ENCODE peak calls at places on chromosomes 12 and 14, in four cellular contexts. One of them, this sample, is unnamed. For H3K27me3 and H3K4me1, the result is how much of the 10 kb centered on the place peaks cover.

GRCh38 chr14:23580152-23580926 is 1.7 kb upstream of the JPH4 start:
- DNase-seq in endothelial cell of umbilical vein: no peak
- DNase-seq in GM23338: no peak
- DNase-seq in MM.1S: no peak
- DNase-seq in this sample: peak

GRCh38 chr14:61217516-61217915 is 63.6 kb downstream of the TMEM30B start:
- DNase-seq in MM.1S: no peak
- DNase-seq in GM23338: no peak
- DNase-seq in endothelial cell of umbilical vein: no peak
- DNase-seq in this sample: no peak

GRCh38 chr14:61585598-61586538 is 109.4 kb upstream of the HIF1A start:
- DNase-seq in MM.1S: no peak
- DNase-seq in endothelial cell of umbilical vein: peak
- DNase-seq in GM23338: no peak
- DNase-seq in this sample: peak

GRCh38 chr14:58955294-58955821 is 233.1 kb upstream of the DAAM1 start:
- DNase-seq in MM.1S: no peak
- DNase-seq in GM23338: peak
- DNase-seq in endothelial cell of umbilical vein: no peak
- DNase-seq in this sample: peak

GRCh38 chr14:30298266-30298795 is 260.6 kb upstream of the G2E3 start:
- DNase-seq in MM.1S: no peak
- DNase-seq in endothelial cell of umbilical vein: no peak
- DNase-seq in GM23338: no peak
- DNase-seq in this sample: no peak

GRCh38 chr12:5379737-5380496 is 52.0 kb upstream of the NTF3 start:
- DNase-seq in endothelial cell of umbilical vein: no peak
- DNase-seq in MM.1S: no peak
- DNase-seq in GM23338: no peak
- DNase-seq in this sample: peak

GRCh38 chr12:99498756-99499155 is 148.8 kb upstream of the GARIN6 start:
- DNase-seq in MM.1S: no peak
- DNase-seq in GM23338: peak
- DNase-seq in endothelial cell of umbilical vein: no peak
- DNase-seq in this sample: no peak

GRCh38 chr14:66094001-66094727 is 392.0 kb upstream of the CCDC196 start:
- DNase-seq in MM.1S: no peak
- DNase-seq in endothelial cell of umbilical vein: no peak
- DNase-seq in GM23338: no peak
- DNase-seq in this sample: no peak

GRCh38 chr14:32312010-32312331 is 17.1 kb upstream of the AKAP6 start:
- DNase-seq in endothelial cell of umbilical vein: no peak
- DNase-seq in MM.1S: no peak
- DNase-seq in GM23338: no peak
- DNase-seq in this sample: no peak

GRCh38 chr12:62862259-62862881 is 72.6 kb downstream of the PPM1H start:
- DNase-seq in endothelial cell of umbilical vein: peak
- DNase-seq in GM23338: no peak
- DNase-seq in MM.1S: no peak
- DNase-seq in this sample: no peak

GRCh38 chr12:12172106-12172511 is 94.7 kb downstream of the LRP6 start:
- DNase-seq in GM23338: no peak
- DNase-seq in MM.1S: peak
- DNase-seq in endothelial cell of umbilical vein: peak
- DNase-seq in this sample: peak

GRCh38 chr12:25058012-25058411 is 109.1 kb upstream of the BCAT1 start:
- DNase-seq in MM.1S: no peak
- DNase-seq in endothelial cell of umbilical vein: no peak
- DNase-seq in GM23338: no peak
- DNase-seq in this sample: no peak

GRCh38 chr12:79555006-79555925 is 135.5 kb downstream of the PAWR start:
- DNase-seq in GM23338: peak
- DNase-seq in endothelial cell of umbilical vein: peak
- DNase-seq in MM.1S: no peak
- DNase-seq in this sample: peak

GRCh38 chr12:57487055-57487596 is 742 bp upstream of the MARS1 start:
- DNase-seq in endothelial cell of umbilical vein: no peak
- DNase-seq in GM23338: peak
- DNase-seq in MM.1S: no peak
- DNase-seq in this sample: no peak

GRCh38 chr14:30125322-30125944 is 197.8 kb upstream of the PRKD1 start:
- DNase-seq in MM.1S: no peak
- DNase-seq in endothelial cell of umbilical vein: no peak
- DNase-seq in GM23338: no peak
- DNase-seq in this sample: no peak

GRCh38 chr14:68794856-68795601 is 2.2 kb upstream of the ZFP36L1 start:
- DNase-seq in endothelial cell of umbilical vein: peak
- DNase-seq in MM.1S: peak
- DNase-seq in GM23338: peak
- DNase-seq in this sample: peak

GRCh38 chr14:91418387-91419043 is 895 bp upstream of the CCDC88C start:
- DNase-seq in MM.1S: peak
- DNase-seq in GM23338: peak
- DNase-seq in endothelial cell of umbilical vein: peak
- DNase-seq in this sample: peak

GRCh38 chr14:85528080-85528881 is 1.7 kb upstream of the FLRT2 start:
- DNase-seq in GM23338: peak
- DNase-seq in MM.1S: no peak
- DNase-seq in endothelial cell of umbilical vein: peak
- DNase-seq in this sample: peak

GRCh38 chr12:32535260-32535999 is 136.1 kb downstream of the FGD4 start:
- DNase-seq in MM.1S: peak
- DNase-seq in GM23338: peak
- DNase-seq in endothelial cell of umbilical vein: peak
- DNase-seq in this sample: peak

GRCh38 chr14:65425885-65426284 is 13.4 kb downstream of the FUT8 start:
- DNase-seq in GM23338: no peak
- DNase-seq in endothelial cell of umbilical vein: no peak
- DNase-seq in MM.1S: no peak
- DNase-seq in this sample: no peak

GRCh38 chr12:3598896-3599295 is 107.9 kb downstream of the PRMT8 start:
- DNase-seq in MM.1S: no peak
- DNase-seq in GM23338: no peak
- DNase-seq in endothelial cell of umbilical vein: no peak
- DNase-seq in this sample: no peak

GRCh38 chr12:19546611-19547162 is 107.4 kb downstream of the AEBP2 start:
- DNase-seq in GM23338: no peak
- DNase-seq in endothelial cell of umbilical vein: peak
- DNase-seq in MM.1S: no peak
- DNase-seq in this sample: no peak

GRCh38 chr12:116524964-116525379 is 34.2 kb upstream of the MAP1LC3B2 start:
- DNase-seq in GM23338: peak
- DNase-seq in MM.1S: no peak
- DNase-seq in endothelial cell of umbilical vein: no peak
- DNase-seq in this sample: no peak

GRCh38 chr12:77686760-77687159 is 143.9 kb upstream of the NAV3 start:
- DNase-seq in MM.1S: no peak
- DNase-seq in GM23338: peak
- DNase-seq in endothelial cell of umbilical vein: peak
- DNase-seq in this sample: no peak

GRCh38 chr12:3129301-3130052 is 52.3 kb downstream of the TSPAN9 start:
- DNase-seq in MM.1S: peak
- DNase-seq in endothelial cell of umbilical vein: no peak
- DNase-seq in GM23338: no peak
- DNase-seq in this sample: no peak

GRCh38 chr12:10361084-10361483 is 28.8 kb downstream of the KLRK1 start:
- DNase-seq in MM.1S: no peak
- DNase-seq in GM23338: peak
- DNase-seq in endothelial cell of umbilical vein: no peak
- DNase-seq in this sample: no peak

GRCh38 chr12:10718279-10718821 is 4.8 kb downstream of the YBX3 start:
- DNase-seq in GM23338: peak
- DNase-seq in endothelial cell of umbilical vein: peak
- DNase-seq in MM.1S: no peak
- DNase-seq in this sample: peak

GRCh38 chr14:102540310-102541028 is 30.9 kb upstream of the ANKRD9 start:
- DNase-seq in GM23338: no peak
- DNase-seq in endothelial cell of umbilical vein: no peak
- DNase-seq in MM.1S: no peak
- DNase-seq in this sample: peak

GRCh38 chr12:66813137-66813867 is 134.4 kb upstream of the GRIP1 start:
- DNase-seq in GM23338: no peak
- DNase-seq in MM.1S: peak
- DNase-seq in endothelial cell of umbilical vein: no peak
- DNase-seq in this sample: no peak

GRCh38 chr14:83047436-83047835 is 1513.8 kb upstream of the SEL1L start:
- DNase-seq in GM23338: no peak
- DNase-seq in endothelial cell of umbilical vein: no peak
- DNase-seq in MM.1S: no peak
- DNase-seq in this sample: no peak

GRCh38 chr12:56221233-56221756 is 427 bp downstream of the RNF41 start:
- DNase-seq in GM23338: peak
- DNase-seq in MM.1S: no peak
- DNase-seq in endothelial cell of umbilical vein: peak
- DNase-seq in this sample: peak

GRCh38 chr12:50057000-50057841 is at the start of gene ASIC1:
- DNase-seq in GM23338: peak
- DNase-seq in MM.1S: peak
- DNase-seq in endothelial cell of umbilical vein: peak
- DNase-seq in this sample: peak

GRCh38 chr12:58580095-58580494 is 340.2 kb downstream of the LRIG3 start:
- DNase-seq in GM23338: no peak
- DNase-seq in endothelial cell of umbilical vein: no peak
- DNase-seq in MM.1S: no peak
- DNase-seq in this sample: no peak

GRCh38 chr12:122421263-122421814 is 1.1 kb downstream of the CLIP1 start:
- DNase-seq in endothelial cell of umbilical vein: no peak
- DNase-seq in GM23338: no peak
- DNase-seq in MM.1S: peak
- DNase-seq in this sample: peak

GRCh38 chr12:74985293-74985985 is 224.2 kb downstream of the KCNC2 start:
- DNase-seq in endothelial cell of umbilical vein: no peak
- DNase-seq in GM23338: no peak
- DNase-seq in MM.1S: no peak
- DNase-seq in this sample: no peak

GRCh38 chr12:12398026-12398859 is 41.4 kb downstream of the BORCS5 start:
- DNase-seq in endothelial cell of umbilical vein: peak
- DNase-seq in GM23338: no peak
- DNase-seq in MM.1S: no peak
- DNase-seq in this sample: peak

GRCh38 chr12:3218150-3218845 is 141.1 kb downstream of the TSPAN9 start:
- DNase-seq in endothelial cell of umbilical vein: peak
- DNase-seq in MM.1S: no peak
- DNase-seq in GM23338: no peak
- DNase-seq in this sample: peak

GRCh38 chr14:105894978-105895881 is 368.8 kb downstream of the TMEM121 start:
- DNase-seq in endothelial cell of umbilical vein: no peak
- DNase-seq in GM23338: no peak
- DNase-seq in MM.1S: no peak
- DNase-seq in this sample: no peak

GRCh38 chr14:105891221-105891602 is 364.8 kb downstream of the TMEM121 start:
- DNase-seq in MM.1S: no peak
- DNase-seq in GM23338: no peak
- DNase-seq in endothelial cell of umbilical vein: no peak
- DNase-seq in this sample: no peak

GRCh38 chr14:105891631-105892452 is 365.5 kb downstream of the TMEM121 start:
- DNase-seq in MM.1S: no peak
- DNase-seq in endothelial cell of umbilical vein: no peak
- DNase-seq in GM23338: no peak
- DNase-seq in this sample: no peak

GRCh38 chr14:105897725-105898113 is 371.3 kb downstream of the TMEM121 start:
- DNase-seq in GM23338: no peak
- DNase-seq in MM.1S: no peak
- DNase-seq in endothelial cell of umbilical vein: no peak
- DNase-seq in this sample: no peak

DNA sequence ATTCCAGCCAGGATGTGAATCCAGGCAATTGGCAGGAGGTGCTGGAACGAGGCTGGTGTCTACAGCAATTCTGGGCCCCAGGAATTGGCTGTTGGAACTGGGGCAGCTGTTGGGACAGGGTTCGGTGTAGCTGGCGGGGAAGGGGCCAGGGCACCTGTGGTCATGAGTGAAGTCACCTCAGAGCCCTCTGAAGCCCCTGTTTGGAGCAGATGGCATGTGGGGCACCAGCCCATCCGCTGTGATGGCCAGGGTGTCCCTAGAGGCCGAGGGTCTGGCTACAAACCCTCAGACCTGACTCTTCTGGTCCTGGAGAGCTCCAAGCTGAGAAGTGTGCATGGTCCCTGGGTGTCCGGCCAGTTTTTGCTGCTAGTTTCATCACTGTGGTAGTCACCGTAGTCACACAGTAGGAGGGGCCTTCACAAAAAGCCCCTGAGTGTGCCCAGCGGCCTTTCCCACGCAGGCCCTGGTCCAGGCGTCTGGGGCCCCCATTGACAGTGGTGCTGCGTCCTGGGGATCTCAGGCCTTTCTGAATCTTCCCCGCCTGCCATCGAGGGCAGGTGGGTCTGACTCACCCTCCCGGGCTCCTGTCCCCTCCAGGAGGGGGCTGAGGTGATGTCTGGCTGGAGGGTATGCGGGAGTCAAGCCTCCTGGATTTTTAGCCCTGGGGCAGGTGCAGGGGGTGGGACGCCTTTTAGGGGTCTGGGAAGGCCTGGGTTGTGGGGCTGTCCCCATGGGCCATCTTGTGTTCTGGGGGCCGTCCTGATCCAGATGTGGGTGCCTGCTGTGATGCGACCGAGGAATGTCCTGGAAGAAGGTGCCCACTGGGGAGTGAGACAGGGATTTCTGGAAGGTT is 368.0 kb downstream of the TMEM121 start:
- DNase-seq in MM.1S: no peak
- DNase-seq in endothelial cell of umbilical vein: no peak
- DNase-seq in GM23338: no peak
- DNase-seq in this sample: no peak
- H3K27me3 ChIP-seq in MM.1S: under half
- H3K27me3 ChIP-seq in endothelial cell of umbilical vein: under half
- H3K27me3 ChIP-seq in GM23338: under half
- H3K27me3 ChIP-seq in this sample: under half

GRCh38 chr12:53995311-53996187 is 4.4 kb upstream of the HOXC9 start:
- DNase-seq in GM23338: peak
- DNase-seq in MM.1S: no peak
- DNase-seq in endothelial cell of umbilical vein: no peak
- DNase-seq in this sample: peak
- TF ChIP-seq EZH2 in GM23338: peak
- TF ChIP-seq EZH2 in MM.1S: no peak
- TF ChIP-seq EZH2 in endothelial cell of umbilical vein: peak
- TF ChIP-seq EZH2 in this sample: peak

GRCh38 chr14:104686624-104687517 is 2.5 kb upstream of the INF2 start:
- DNase-seq in endothelial cell of umbilical vein: no peak
- DNase-seq in MM.1S: no peak
- DNase-seq in GM23338: no peak
- DNase-seq in this sample: no peak
- H3K4me1 ChIP-seq in endothelial cell of umbilical vein: under half
- H3K4me1 ChIP-seq in MM.1S: under half
- H3K4me1 ChIP-seq in GM23338: under half
- H3K4me1 ChIP-seq in this sample: under half

DNA sequence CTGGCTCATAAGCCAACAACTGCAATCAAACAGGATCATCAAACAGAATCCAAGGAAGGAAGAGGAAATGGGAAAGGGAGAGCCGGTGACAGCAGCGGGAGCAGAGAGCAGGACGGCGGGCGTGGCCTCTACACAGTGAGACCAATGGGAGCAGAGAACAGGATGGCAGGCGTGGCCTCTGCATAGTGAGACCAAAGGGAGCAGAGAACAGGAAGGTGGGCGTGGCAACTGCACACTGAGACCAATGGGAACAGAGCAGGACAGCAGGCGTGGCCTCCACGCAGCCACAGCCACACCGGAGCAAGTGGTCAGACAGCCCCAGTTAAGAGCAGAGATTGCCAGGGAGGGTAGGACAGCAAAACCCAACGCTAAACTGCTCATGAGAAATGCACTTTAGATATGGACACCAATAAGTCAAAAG is 16.4 kb downstream of the LRCOL1 start:
- DNase-seq in MM.1S: peak
- DNase-seq in GM23338: peak
- DNase-seq in endothelial cell of umbilical vein: peak
- DNase-seq in this sample: peak
- H3K27me3 ChIP-seq in MM.1S: under half
- H3K27me3 ChIP-seq in GM23338: half or more
- H3K27me3 ChIP-seq in endothelial cell of umbilical vein: under half
- H3K27me3 ChIP-seq in this sample: under half